ENCODE peak calls at places on chromosomes 13 and 19, in four cellular contexts. Q is vagina, F is sigmoid colon, I is GM12878. T is an unnamed sample. For H3K4me1, the result is how much of the 10 kb centered on the place peaks cover.

GRCh38 chr19:4119763-4120162 is 4.2 kb downstream of the MAP2K2 start:
- DNase-seq in F (no peak), Q (no peak), I (no peak), T (no peak)

GRCh38 chr19:14563989-14564650 is 7.7 kb downstream of the NDUFB7 start:
- DNase-seq in Q (no peak), F (no peak), I (no peak), T (no peak)

GRCh38 chr19:40614595-40615411 is 13.6 kb downstream of the LTBP4 start:
- DNase-seq in Q (no peak), I (peak), F (peak), T (peak)

GRCh38 chr13:20594276-20594675 is 27.3 kb downstream of the IFT88 start:
- DNase-seq in I (no peak), F (no peak), Q (no peak), T (no peak)

GRCh38 chr13:30881931-30882899 is 23.9 kb upstream of the MEDAG start:
- DNase-seq in F (no peak), Q (peak), I (no peak), T (no peak)

GRCh38 chr19:46147791-46148288 is at the start of gene IGFL2:
- DNase-seq in F (no peak), Q (no peak), I (no peak), T (no peak)

GRCh38 chr13:30690282-30691188 is 44.8 kb upstream of the ALOX5AP start:
- DNase-seq in F (peak), I (no peak), Q (no peak), T (peak)

GRCh38 chr13:31016342-31017325 is 84.2 kb downstream of the TEX26 start:
- DNase-seq in F (no peak), I (no peak), Q (no peak), T (no peak)

GRCh38 chr13:44732503-44733098 is 156.5 kb upstream of the TSC22D1 start:
- DNase-seq in Q (no peak), I (no peak), F (no peak), T (no peak)

GRCh38 chr19:41031926-41032325 is 40.8 kb downstream of the CYP2B6 start:
- DNase-seq in Q (no peak), F (no peak), I (no peak), T (no peak)

GRCh38 chr19:15443838-15444237 is 5.9 kb downstream of the WIZ start:
- DNase-seq in F (no peak), Q (no peak), I (no peak), T (no peak)

GRCh38 chr13:112532837-112533745 is 54.9 kb downstream of the TUBGCP3 start:
- DNase-seq in I (no peak), F (no peak), Q (no peak), T (no peak)

GRCh38 chr19:23283925-23284324 is 33.7 kb upstream of the ZNF724 start:
- DNase-seq in F (no peak), I (no peak), Q (no peak), T (no peak)

GRCh38 chr13:110128546-110128945 is 178.4 kb downstream of the COL4A1 start:
- DNase-seq in I (no peak), F (no peak), Q (no peak), T (no peak)

GRCh38 chr19:55046975-55047622 is 9.0 kb upstream of the GP6 start:
- DNase-seq in Q (no peak), I (no peak), F (no peak), T (no peak)

GRCh38 chr13:70173236-70173959 is 65.1 kb upstream of the KLHL1 start:
- DNase-seq in Q (no peak), F (no peak), I (no peak), T (no peak)

GRCh38 chr13:94128430-94128829 is 351.1 kb downstream of the DCT start:
- DNase-seq in Q (no peak), I (no peak), F (peak), T (peak)

GRCh38 chr13:100300213-100300612 is 211.3 kb downstream of the PCCA start:
- DNase-seq in Q (no peak), F (no peak), I (no peak), T (no peak)

GRCh38 chr19:28466107-28467045 is 746.6 kb downstream of the UQCRFS1 start:
- DNase-seq in F (peak), I (no peak), Q (no peak), T (peak)

GRCh38 chr13:98252931-98253470 is 75.9 kb upstream of the RNF113B start:
- DNase-seq in I (no peak), Q (no peak), F (no peak), T (no peak)

GRCh38 chr19:11541238-11541637 is 2.6 kb downstream of the CNN1 start:
- DNase-seq in Q (no peak), F (no peak), I (no peak), T (no peak)

GRCh38 chr19:11540642-11541041 is 2.0 kb downstream of the CNN1 start:
- DNase-seq in F (no peak), Q (no peak), I (no peak), T (no peak)

GRCh38 chr19:11539495-11540365 is 1.1 kb downstream of the CNN1 start:
- DNase-seq in I (no peak), Q (no peak), F (peak), T (no peak)

GRCh38 chr19:11535792-11536595 is 2.7 kb upstream of the CNN1 start:
- DNase-seq in F (peak), I (no peak), Q (no peak), T (peak)

DNA sequence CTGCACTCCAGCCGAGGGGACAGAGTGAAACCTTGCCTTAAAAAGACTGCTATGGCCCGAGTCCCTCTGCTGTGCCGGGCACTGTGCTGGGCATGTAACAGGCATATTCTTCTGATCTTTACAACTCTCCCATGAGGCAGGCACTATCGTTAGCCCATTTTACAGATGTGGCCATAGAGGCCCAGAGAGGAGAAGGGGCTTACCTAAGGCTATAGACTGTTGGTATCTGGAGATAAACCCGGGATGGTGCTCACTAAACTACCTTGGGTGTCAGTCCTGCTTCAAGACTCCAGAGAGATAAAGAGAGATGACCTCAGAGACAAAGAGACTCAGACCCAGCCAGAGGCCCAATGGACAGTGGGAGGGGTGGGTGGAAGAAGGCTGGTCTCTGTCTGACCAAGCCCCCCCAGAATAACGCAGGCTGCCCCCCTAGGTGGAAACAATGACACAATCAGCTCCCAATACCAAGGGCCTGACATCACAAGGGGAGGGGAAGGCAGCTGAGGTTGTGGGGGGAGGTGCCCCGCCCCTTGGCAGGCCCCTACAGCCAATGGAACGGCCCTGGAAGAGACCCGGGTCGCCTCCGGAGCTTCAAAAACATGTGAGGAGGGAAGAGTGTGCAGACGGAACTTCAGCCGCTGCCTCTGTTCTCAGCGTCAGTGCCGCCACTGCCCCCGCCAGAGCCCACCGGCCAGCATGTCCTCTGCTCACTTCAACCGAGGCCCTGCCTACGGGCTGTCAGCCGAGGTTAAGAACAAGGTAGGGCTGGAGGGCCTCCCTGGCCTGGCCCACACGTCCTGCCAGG is at the start of gene CNN1:
- DNase-seq in I (no peak), F (peak), Q (no peak), T (no peak)
- TF ChIP-seq POLR2AphosphoS5 in I (no peak), F (peak), Q (peak), T (peak)

GRCh38 chr19:42202290-42202867 is 15.1 kb downstream of the DEDD2 start:
- DNase-seq in Q (no peak), I (no peak), F (no peak), T (no peak)
- H3K4me1 ChIP-seq in Q (half or more), I (half or more), F (under half), T (under half)

GRCh38 chr19:2952953-2953481 is 8.2 kb upstream of the ZNF77 start:
- DNase-seq in Q (no peak), I (no peak), F (no peak), T (peak)
- TF ChIP-seq POLR2AphosphoS5 in Q (no peak), I (no peak), F (no peak), T (peak)

GRCh38 chr13:49543656-49544055 is 41.7 kb downstream of the RCBTB1 start:
- DNase-seq in Q (no peak), I (no peak), F (no peak), T (no peak)
- H3K4me1 ChIP-seq in Q (under half), I (under half), F (under half), T (under half)

GRCh38 chr19:48637449-48637947 is 319 bp upstream of the DBP start:
- DNase-seq in Q (peak), F (peak), I (peak), T (peak)
- TF ChIP-seq POLR2AphosphoS5 in Q (peak), F (peak), I (no peak), T (peak)

GRCh38 chr19:38274734-38275133 is 10.4 kb downstream of the SPINT2 start:
- DNase-seq in Q (no peak), F (no peak), I (no peak), T (peak)
- H3K4me1 ChIP-seq in Q (under half), F (half or more), I (under half), T (under half)

DNA sequence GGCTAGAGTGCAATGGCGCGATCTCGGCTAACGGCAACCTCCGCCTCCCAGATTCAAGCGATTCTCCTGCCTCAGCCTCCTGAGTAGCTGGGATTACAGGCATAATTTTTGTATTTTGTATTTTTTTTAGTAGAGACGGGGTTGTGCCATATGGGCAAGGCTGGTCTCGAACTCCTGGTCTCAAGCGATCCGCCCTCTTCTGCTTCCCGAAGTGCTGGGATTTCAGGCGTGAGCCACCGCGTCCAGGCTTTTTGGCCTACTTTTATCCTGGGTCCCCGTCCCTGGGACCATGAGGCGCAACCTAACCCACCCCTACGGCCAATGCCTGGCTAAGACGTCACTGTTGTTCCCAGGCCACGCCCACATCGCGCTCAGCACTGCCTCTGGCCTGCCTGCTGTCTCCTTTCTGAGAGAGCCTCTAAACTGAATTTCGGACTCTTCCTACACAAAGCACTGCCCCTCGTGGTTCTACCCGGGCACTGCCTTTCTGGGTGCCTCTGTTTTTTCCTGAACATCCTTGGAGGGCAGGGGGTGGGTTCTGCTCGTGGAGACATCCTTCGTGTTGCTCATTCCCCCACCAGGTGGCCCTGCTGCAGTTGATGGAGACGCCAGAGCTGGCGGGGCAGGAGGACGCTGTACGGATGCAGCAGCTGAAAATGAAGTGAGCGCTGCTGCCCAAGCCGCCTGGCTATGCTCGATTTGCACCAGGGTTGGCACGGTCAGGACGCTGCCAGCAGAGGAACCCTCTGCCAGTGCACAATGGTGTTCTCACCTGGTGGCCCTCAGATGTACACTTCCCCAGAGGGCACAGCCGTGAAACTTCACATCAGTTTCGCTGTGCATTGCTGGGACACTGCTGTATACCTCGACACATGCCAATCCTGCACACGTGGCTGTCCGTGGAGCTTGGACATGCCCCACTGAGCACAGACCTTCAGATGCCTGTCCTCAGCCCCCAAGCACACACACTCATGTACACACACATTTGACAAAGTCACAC is 2.0 kb downstream of the REX1BD start:
- DNase-seq in I (no peak), F (peak), Q (no peak), T (no peak)
- TF ChIP-seq POLR2AphosphoS5 in I (no peak), F (no peak), Q (peak), T (no peak)

DNA sequence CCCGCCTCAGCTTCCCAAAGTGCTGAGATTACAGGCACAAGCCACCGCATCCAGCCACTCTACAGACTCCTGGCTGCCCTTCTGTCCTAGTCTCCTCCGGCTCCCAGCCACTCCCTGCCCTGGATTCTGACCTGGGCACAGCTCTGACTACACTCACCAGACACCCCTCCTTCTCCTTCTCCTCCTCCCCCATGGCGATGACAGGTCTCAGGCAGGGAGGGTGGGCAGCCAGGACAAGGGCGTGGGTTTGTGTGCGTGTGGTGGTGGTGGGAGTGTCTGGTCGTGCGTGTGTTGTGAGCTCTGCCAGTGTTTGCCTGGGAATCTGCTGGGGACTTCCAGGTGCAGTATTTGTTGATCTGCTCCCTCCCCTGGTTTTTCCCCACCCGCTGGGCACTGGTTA is 3.0 kb upstream of the NCCRP1 start:
- DNase-seq in I (no peak), F (no peak), Q (no peak), T (no peak)
- H3K4me1 ChIP-seq in I (under half), F (under half), Q (under half), T (under half)

T was measured in prostate gland.